ENCODE peak calls at places on chromosomes 2 and 18, in nine cellular contexts. N is upper lobe of right lung, Z is T-helper 17 cell, Q is midbrain, K is AML-193, T is HCT116, R is A673, M is neural progenitor cell, S is endothelial cell. U is an unnamed sample.

GRCh38 chr2:208072250-208072892 is 47.0 kb upstream of the PLEKHM3 start:
- DNase-seq in N (no peak), Z (no peak), Q (peak; percentile 66), K (peak; percentile 36), T (peak; percentile 57), R (peak; percentile 60), M (peak; percentile 78), S (peak; percentile 80), U (peak; percentile 71)

GRCh38 chr2:110678457-110679336 is 834 bp upstream of the BUB1 start:
- DNase-seq in N (peak; percentile 67), Z (peak; percentile 10), Q (peak; percentile 47), K (peak; percentile 21), T (no peak), R (peak; percentile 40), M (peak; percentile 46), S (peak; percentile 6), U (peak; percentile 20)

GRCh38 chr2:68832161-68832869 is 38.9 kb downstream of the BMP10 start:
- DNase-seq in N (peak; percentile 77), Z (no peak), Q (peak; percentile 43), K (no peak), T (no peak), R (no peak), M (no peak), S (no peak), U (no peak)

GRCh38 chr2:218396688-218397501 is 2.8 kb upstream of the CTDSP1 start:
- DNase-seq in N (peak; percentile 91), Z (peak; percentile 67), Q (peak; percentile 50), K (peak; percentile 46), T (no peak), R (peak; percentile 79), M (peak; percentile 50), S (peak; percentile 43), U (no peak)

GRCh38 chr2:133200684-133201421 is 367.4 kb downstream of the NCKAP5 start:
- DNase-seq in N (no peak), Z (no peak), Q (no peak), K (no peak), T (peak; percentile 56), R (peak; percentile 77), M (no peak), S (no peak), U (no peak)

GRCh38 chr2:191105082-191105481 is 45.7 kb downstream of the STAT4 start:
- DNase-seq in N (no peak), Z (no peak), Q (no peak), K (no peak), T (no peak), R (no peak), M (no peak), S (no peak), U (no peak)

GRCh38 chr2:229313591-229313990 is 42.5 kb upstream of the PID1 start:
- DNase-seq in N (no peak), Z (no peak), Q (no peak), K (peak; percentile 43), T (no peak), R (peak; percentile 36), M (no peak), S (no peak), U (no peak)

GRCh38 chr2:145764631-145765030 is 1244.7 kb upstream of the ZEB2 start:
- DNase-seq in N (no peak), Z (no peak), Q (no peak), K (no peak), T (no peak), R (peak; percentile 91), M (no peak), S (no peak), U (peak; percentile 12)

GRCh38 chr2:58896600-58896999 is 655.5 kb upstream of the FANCL start:
- DNase-seq in N (no peak), Z (no peak), Q (no peak), K (no peak), T (no peak), R (no peak), M (no peak), S (no peak), U (no peak)

GRCh38 chr2:27527182-27527581 is 30.5 kb downstream of the GCKR start:
- DNase-seq in N (no peak), Z (no peak), Q (no peak), K (no peak), T (peak; percentile 33), R (no peak), M (no peak), S (no peak), U (no peak)

GRCh38 chr2:37585982-37586621 is 85.3 kb downstream of the CDC42EP3 start:
- DNase-seq in N (no peak), Z (peak; percentile 72), Q (no peak), K (no peak), T (peak; percentile 78), R (peak; percentile 74), M (no peak), S (no peak), U (no peak)

GRCh38 chr2:105396254-105397024 is 2.4 kb downstream of the FHL2 start:
- DNase-seq in N (no peak), Z (no peak), Q (no peak), K (no peak), T (peak; percentile 95), R (no peak), M (no peak), S (no peak), U (no peak)

GRCh38 chr2:137836671-137837070 is 127.6 kb upstream of the HNMT start:
- DNase-seq in N (no peak), Z (no peak), Q (no peak), K (no peak), T (no peak), R (no peak), M (no peak), S (no peak), U (no peak)

GRCh38 chr2:70726186-70726585 is 41.8 kb downstream of the ADD2 start:
- DNase-seq in N (no peak), Z (no peak), Q (no peak), K (no peak), T (no peak), R (no peak), M (peak; percentile 60), S (no peak), U (no peak)

GRCh38 chr2:27408601-27409320 is 630 bp downstream of the PPM1G start:
- DNase-seq in N (no peak), Z (no peak), Q (no peak), K (peak; percentile 15), T (no peak), R (peak; percentile 29), M (peak; percentile 77), S (peak; percentile 33), U (peak; percentile 1)

GRCh38 chr2:239928457-239929350 is 96.4 kb downstream of the NDUFA10 start:
- DNase-seq in N (peak; percentile 61), Z (peak; percentile 4), Q (peak; percentile 77), K (no peak), T (no peak), R (no peak), M (peak; percentile 56), S (peak; percentile 6), U (no peak)

GRCh38 chr2:233414777-233415570 is 60.7 kb downstream of the DGKD start:
- DNase-seq in N (no peak), Z (no peak), Q (no peak), K (no peak), T (peak; percentile 43), R (no peak), M (no peak), S (no peak), U (no peak)

GRCh38 chr18:76689646-76690264 is 132.6 kb upstream of the ZNF236 start:
- DNase-seq in N (no peak), Z (no peak), Q (no peak), K (no peak), T (no peak), R (no peak), M (peak; percentile 25), S (no peak), U (no peak)

GRCh38 chr18:54147439-54147838 is 77.0 kb downstream of the MBD2 start:
- DNase-seq in N (no peak), Z (no peak), Q (no peak), K (no peak), T (no peak), R (no peak), M (no peak), S (no peak), U (no peak)

GRCh38 chr2:1147873-1148612 is 197.4 kb downstream of the SNTG2 start:
- DNase-seq in N (no peak), Z (no peak), Q (no peak), K (no peak), T (no peak), R (no peak), M (no peak), S (no peak), U (no peak)

GRCh38 chr18:43485565-43485964 is 208.3 kb upstream of the SYT4 start:
- DNase-seq in N (no peak), Z (no peak), Q (no peak), K (no peak), T (no peak), R (no peak), M (no peak), S (no peak), U (no peak)

GRCh38 chr2:196823750-196824149 is 14.6 kb upstream of the C2orf66 start:
- DNase-seq in N (no peak), Z (no peak), Q (no peak), K (no peak), T (no peak), R (no peak), M (no peak), S (no peak), U (no peak)

GRCh38 chr2:217650716-217651360 is 352.0 kb downstream of the TNS1 start:
- DNase-seq in N (no peak), Z (no peak), Q (peak; percentile 67), K (peak; percentile 57), T (peak; percentile 60), R (peak; percentile 74), M (peak; percentile 83), S (peak; percentile 48), U (peak; percentile 66)

GRCh38 chr2:210086930-210087329 is 84.3 kb downstream of the KANSL1L start:
- DNase-seq in N (no peak), Z (no peak), Q (no peak), K (no peak), T (no peak), R (no peak), M (no peak), S (no peak), U (no peak)

U was measured in SK-N-DZ.